ENCODE peak calls at places on chromosomes 4 and X, in ten cellular contexts. One of them, this sample, is unnamed.

GRCh38 chr4:76659103-76659490 is 224.1 kb downstream of the SHROOM3 start:
- DNase-seq in suprapubic skin: no peak
- DNase-seq in PC-3: no peak
- DNase-seq in MM.1S: no peak
- DNase-seq in fibroblast of lung: peak; percentile 80
- DNase-seq in ascending aorta: no peak
- DNase-seq in neural progenitor cell: no peak
- DNase-seq in keratinocyte: no peak
- DNase-seq in ovary: no peak
- DNase-seq in brain microvascular endothelial cell: no peak
- DNase-seq in this sample: no peak

GRCh38 chr4:71553605-71554004 is 214.8 kb downstream of the SLC4A4 start:
- DNase-seq in suprapubic skin: no peak
- DNase-seq in PC-3: peak; percentile 64
- DNase-seq in MM.1S: no peak
- DNase-seq in fibroblast of lung: peak; percentile 41
- DNase-seq in ascending aorta: no peak
- DNase-seq in neural progenitor cell: peak; percentile 13
- DNase-seq in keratinocyte: no peak
- DNase-seq in ovary: no peak
- DNase-seq in brain microvascular endothelial cell: peak; percentile 14
- DNase-seq in this sample: no peak

GRCh38 chr4:155085843-155086530 is 122.4 kb upstream of the NPY2R start:
- DNase-seq in suprapubic skin: no peak
- DNase-seq in PC-3: peak; percentile 66
- DNase-seq in MM.1S: no peak
- DNase-seq in fibroblast of lung: peak; percentile 58
- DNase-seq in ascending aorta: no peak
- DNase-seq in neural progenitor cell: no peak
- DNase-seq in keratinocyte: no peak
- DNase-seq in ovary: no peak
- DNase-seq in brain microvascular endothelial cell: peak; percentile 36
- DNase-seq in this sample: no peak

GRCh38 chr4:82648356-82648755 is 86.6 kb upstream of the TMEM150C start:
- DNase-seq in suprapubic skin: no peak
- DNase-seq in PC-3: peak; percentile 38
- DNase-seq in MM.1S: no peak
- DNase-seq in fibroblast of lung: peak; percentile 49
- DNase-seq in ascending aorta: no peak
- DNase-seq in neural progenitor cell: no peak
- DNase-seq in keratinocyte: no peak
- DNase-seq in ovary: no peak
- DNase-seq in brain microvascular endothelial cell: peak; percentile 22
- DNase-seq in this sample: no peak

GRCh38 chrX:123859409-123859827 is 435 bp upstream of the XIAP start:
- DNase-seq in suprapubic skin: no peak
- DNase-seq in PC-3: peak; percentile 72
- DNase-seq in MM.1S: no peak
- DNase-seq in fibroblast of lung: no peak
- DNase-seq in ascending aorta: peak; percentile 15
- DNase-seq in neural progenitor cell: no peak
- DNase-seq in keratinocyte: no peak
- DNase-seq in ovary: peak; percentile 69
- DNase-seq in brain microvascular endothelial cell: no peak
- DNase-seq in this sample: peak; percentile 76

GRCh38 chr4:38686682-38687081 is 22.7 kb downstream of the KLF3 start:
- DNase-seq in suprapubic skin: no peak
- DNase-seq in PC-3: no peak
- DNase-seq in MM.1S: no peak
- DNase-seq in fibroblast of lung: no peak
- DNase-seq in ascending aorta: no peak
- DNase-seq in neural progenitor cell: no peak
- DNase-seq in keratinocyte: no peak
- DNase-seq in ovary: no peak
- DNase-seq in brain microvascular endothelial cell: no peak
- DNase-seq in this sample: no peak

GRCh38 chr4:80989921-80990544 is 40.5 kb upstream of the BMP3 start:
- DNase-seq in suprapubic skin: no peak
- DNase-seq in PC-3: peak; percentile 80
- DNase-seq in MM.1S: peak; percentile 63
- DNase-seq in fibroblast of lung: peak; percentile 51
- DNase-seq in ascending aorta: no peak
- DNase-seq in neural progenitor cell: peak; percentile 71
- DNase-seq in keratinocyte: peak; percentile 2
- DNase-seq in ovary: no peak
- DNase-seq in brain microvascular endothelial cell: peak; percentile 59
- DNase-seq in this sample: peak; percentile 14

GRCh38 chr4:102519925-102520324 is 18.8 kb downstream of the NFKB1 start:
- DNase-seq in suprapubic skin: no peak
- DNase-seq in PC-3: no peak
- DNase-seq in MM.1S: no peak
- DNase-seq in fibroblast of lung: no peak
- DNase-seq in ascending aorta: no peak
- DNase-seq in neural progenitor cell: no peak
- DNase-seq in keratinocyte: no peak
- DNase-seq in ovary: no peak
- DNase-seq in brain microvascular endothelial cell: no peak
- DNase-seq in this sample: no peak

GRCh38 chrX:96909291-96909690 is 25.6 kb downstream of the RPA4 start:
- DNase-seq in suprapubic skin: no peak
- DNase-seq in PC-3: no peak
- DNase-seq in MM.1S: no peak
- DNase-seq in fibroblast of lung: peak; percentile 68
- DNase-seq in ascending aorta: no peak
- DNase-seq in neural progenitor cell: no peak
- DNase-seq in keratinocyte: no peak
- DNase-seq in ovary: no peak
- DNase-seq in brain microvascular endothelial cell: no peak
- DNase-seq in this sample: no peak

GRCh38 chr4:78634011-78634664 is 82.6 kb downstream of the ANXA3 start:
- DNase-seq in suprapubic skin: peak; percentile 80
- DNase-seq in PC-3: no peak
- DNase-seq in MM.1S: peak; percentile 46
- DNase-seq in fibroblast of lung: peak; percentile 54
- DNase-seq in ascending aorta: peak; percentile 38
- DNase-seq in neural progenitor cell: no peak
- DNase-seq in keratinocyte: no peak
- DNase-seq in ovary: no peak
- DNase-seq in brain microvascular endothelial cell: no peak
- DNase-seq in this sample: no peak

GRCh38 chrX:132025085-132025484 is 2.0 kb downstream of the STK26 start:
- DNase-seq in suprapubic skin: no peak
- DNase-seq in PC-3: peak; percentile 35
- DNase-seq in MM.1S: no peak
- DNase-seq in fibroblast of lung: no peak
- DNase-seq in ascending aorta: no peak
- DNase-seq in neural progenitor cell: peak; percentile 41
- DNase-seq in keratinocyte: no peak
- DNase-seq in ovary: no peak
- DNase-seq in brain microvascular endothelial cell: no peak
- DNase-seq in this sample: no peak

GRCh38 chr4:3268395-3269104 is 19.6 kb downstream of the MSANTD1 start:
- DNase-seq in suprapubic skin: no peak
- DNase-seq in PC-3: no peak
- DNase-seq in MM.1S: no peak
- DNase-seq in fibroblast of lung: no peak
- DNase-seq in ascending aorta: no peak
- DNase-seq in neural progenitor cell: peak; percentile 1
- DNase-seq in keratinocyte: no peak
- DNase-seq in ovary: no peak
- DNase-seq in brain microvascular endothelial cell: no peak
- DNase-seq in this sample: peak; percentile 45

GRCh38 chrX:63686878-63687714 is 97.9 kb downstream of the ARHGEF9 start:
- DNase-seq in suprapubic skin: no peak
- DNase-seq in PC-3: peak; percentile 68
- DNase-seq in MM.1S: peak; percentile 52
- DNase-seq in fibroblast of lung: peak; percentile 32
- DNase-seq in ascending aorta: no peak
- DNase-seq in neural progenitor cell: peak; percentile 51
- DNase-seq in keratinocyte: no peak
- DNase-seq in ovary: no peak
- DNase-seq in brain microvascular endothelial cell: peak; percentile 39
- DNase-seq in this sample: no peak

GRCh38 chr4:151361126-151361525 is 35.7 kb upstream of the SH3D19 start:
- DNase-seq in suprapubic skin: no peak
- DNase-seq in PC-3: no peak
- DNase-seq in MM.1S: no peak
- DNase-seq in fibroblast of lung: no peak
- DNase-seq in ascending aorta: no peak
- DNase-seq in neural progenitor cell: no peak
- DNase-seq in keratinocyte: no peak
- DNase-seq in ovary: no peak
- DNase-seq in brain microvascular endothelial cell: no peak
- DNase-seq in this sample: no peak

DNA sequence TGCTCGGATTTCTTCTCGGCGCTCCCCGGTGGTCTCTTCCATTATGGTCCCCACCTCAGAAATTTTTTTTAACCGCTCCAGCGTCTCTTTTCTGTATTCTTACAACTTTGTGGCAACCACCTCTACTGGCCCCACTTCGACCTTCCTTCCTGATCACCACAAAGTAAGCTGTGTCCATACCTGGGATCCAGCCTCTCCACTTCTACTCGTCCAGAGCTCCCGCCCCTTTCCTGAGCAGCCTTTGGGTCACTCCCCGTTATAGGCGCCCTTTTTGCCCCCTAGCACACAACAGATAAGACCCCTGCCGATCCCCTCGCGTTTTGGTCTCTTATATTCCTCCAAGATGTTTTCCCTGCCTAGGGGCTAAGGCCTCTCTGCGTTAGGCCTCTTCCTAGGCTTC is 553 bp downstream of the PIGG start:
- DNase-seq in suprapubic skin: no peak
- DNase-seq in PC-3: no peak
- DNase-seq in MM.1S: no peak
- DNase-seq in fibroblast of lung: no peak
- DNase-seq in ascending aorta: no peak
- DNase-seq in neural progenitor cell: peak; percentile 15
- DNase-seq in keratinocyte: no peak
- DNase-seq in ovary: no peak
- DNase-seq in brain microvascular endothelial cell: no peak
- DNase-seq in this sample: no peak
- H3K36me3 ChIP-seq in suprapubic skin: peaks cover 24% of the 10 kb centered on the region
- H3K36me3 ChIP-seq in PC-3: peaks cover 23% of the 10 kb centered on the region
- H3K36me3 ChIP-seq in MM.1S: peaks cover 6% of the 10 kb centered on the region
- H3K36me3 ChIP-seq in fibroblast of lung: peaks cover 5% of the 10 kb centered on the region
- H3K36me3 ChIP-seq in ascending aorta: peaks cover 35% of the 10 kb centered on the region
- H3K36me3 ChIP-seq in neural progenitor cell: peaks cover 5% of the 10 kb centered on the region
- H3K36me3 ChIP-seq in keratinocyte: peaks cover 13% of the 10 kb centered on the region
- H3K36me3 ChIP-seq in ovary: no peaks in the 10 kb centered on the region
- H3K36me3 ChIP-seq in brain microvascular endothelial cell: peaks cover 11% of the 10 kb centered on the region
- H3K36me3 ChIP-seq in this sample: peaks cover 15% of the 10 kb centered on the region

DNA sequence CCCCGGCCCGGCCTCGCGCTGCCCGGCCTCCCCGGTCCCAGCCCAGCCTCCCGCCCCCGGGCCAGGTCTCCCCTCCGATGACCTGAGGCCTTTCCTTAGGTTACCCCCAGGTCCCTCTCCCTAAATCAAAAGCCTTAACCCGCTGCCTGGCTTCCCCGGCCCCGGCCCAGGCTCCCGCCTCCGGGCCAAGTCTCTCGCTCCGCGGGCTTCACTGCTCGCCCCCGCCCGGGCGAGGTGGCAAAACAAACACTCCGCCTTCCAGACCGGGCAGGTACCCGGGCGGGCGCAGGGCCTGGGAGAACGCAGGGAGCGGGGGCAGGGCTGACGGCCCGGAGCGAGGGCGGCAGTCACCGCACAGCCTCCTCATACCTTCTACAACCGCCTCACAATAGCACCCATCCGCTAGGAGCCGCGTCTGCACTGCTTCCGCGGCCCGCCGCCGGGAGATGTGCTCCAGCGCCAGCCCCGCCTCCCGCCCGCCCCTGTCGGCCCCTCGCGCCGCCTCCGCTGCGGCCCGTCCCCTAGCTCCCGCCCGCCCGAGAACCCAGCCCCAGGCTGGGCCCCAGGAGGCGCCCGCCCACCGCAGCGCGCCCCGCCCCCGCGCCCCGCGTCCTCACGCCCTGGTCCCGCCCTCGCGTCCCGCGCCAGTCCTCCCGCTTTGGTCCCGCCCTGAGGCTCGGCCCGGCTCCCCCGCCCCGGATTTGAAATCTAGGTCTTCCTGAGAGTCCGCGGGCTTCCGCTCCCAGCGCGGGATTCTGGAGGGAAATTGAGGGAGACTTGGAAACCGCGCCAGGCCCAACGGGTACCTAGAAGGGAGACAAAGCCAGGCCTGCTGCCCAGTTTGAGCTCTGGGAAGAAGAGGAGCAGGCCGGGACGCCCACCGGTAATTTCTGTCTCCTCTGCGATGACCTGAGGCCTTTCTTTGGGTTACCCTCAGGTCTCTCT is at the start of the genes CASP3 and PRIMPOL:
- DNase-seq in suprapubic skin: peak; percentile 98
- DNase-seq in PC-3: peak; percentile 89
- DNase-seq in MM.1S: peak; percentile 94
- DNase-seq in fibroblast of lung: peak; percentile 92
- DNase-seq in ascending aorta: peak; percentile 88
- DNase-seq in neural progenitor cell: peak; percentile 97
- DNase-seq in keratinocyte: peak; percentile 33
- DNase-seq in ovary: peak; percentile 96
- DNase-seq in brain microvascular endothelial cell: peak; percentile 91
- DNase-seq in this sample: peak; percentile 98
- TF ChIP-seq CTCF in suprapubic skin: no peak
- TF ChIP-seq CTCF in PC-3: peak; percentile 7
- TF ChIP-seq CTCF in MM.1S: peak; percentile 22
- TF ChIP-seq CTCF in fibroblast of lung: no peak
- TF ChIP-seq CTCF in ascending aorta: peak; percentile 17
- TF ChIP-seq CTCF in neural progenitor cell: peak; percentile 27
- TF ChIP-seq CTCF in keratinocyte: no peak
- TF ChIP-seq CTCF in ovary: peak; percentile 29
- TF ChIP-seq CTCF in brain microvascular endothelial cell: peak; percentile 35
- TF ChIP-seq CTCF in this sample: peak; percentile 10

GRCh38 chr4:18882468-18882867 is 860.9 kb upstream of the LCORL start:
- DNase-seq in suprapubic skin: no peak
- DNase-seq in PC-3: peak; percentile 77
- DNase-seq in MM.1S: no peak
- DNase-seq in fibroblast of lung: peak; percentile 93
- DNase-seq in ascending aorta: no peak
- DNase-seq in neural progenitor cell: peak; percentile 3
- DNase-seq in keratinocyte: peak; percentile 28
- DNase-seq in ovary: no peak
- DNase-seq in brain microvascular endothelial cell: peak; percentile 68
- DNase-seq in this sample: no peak
- H3K27ac ChIP-seq in suprapubic skin: no peak overlapping the region
- H3K27ac ChIP-seq in PC-3: peak overlapping the region; percentile 71
- H3K27ac ChIP-seq in MM.1S: no peak overlapping the region
- H3K27ac ChIP-seq in fibroblast of lung: peak overlapping the region; percentile 40
- H3K27ac ChIP-seq in ascending aorta: no peak overlapping the region
- H3K27ac ChIP-seq in neural progenitor cell: no peak overlapping the region
- H3K27ac ChIP-seq in keratinocyte: peak overlapping the region; percentile 45
- H3K27ac ChIP-seq in ovary: no peak overlapping the region
- H3K27ac ChIP-seq in brain microvascular endothelial cell: peak overlapping the region; percentile 89
- H3K27ac ChIP-seq in this sample: no peak overlapping the region

DNA sequence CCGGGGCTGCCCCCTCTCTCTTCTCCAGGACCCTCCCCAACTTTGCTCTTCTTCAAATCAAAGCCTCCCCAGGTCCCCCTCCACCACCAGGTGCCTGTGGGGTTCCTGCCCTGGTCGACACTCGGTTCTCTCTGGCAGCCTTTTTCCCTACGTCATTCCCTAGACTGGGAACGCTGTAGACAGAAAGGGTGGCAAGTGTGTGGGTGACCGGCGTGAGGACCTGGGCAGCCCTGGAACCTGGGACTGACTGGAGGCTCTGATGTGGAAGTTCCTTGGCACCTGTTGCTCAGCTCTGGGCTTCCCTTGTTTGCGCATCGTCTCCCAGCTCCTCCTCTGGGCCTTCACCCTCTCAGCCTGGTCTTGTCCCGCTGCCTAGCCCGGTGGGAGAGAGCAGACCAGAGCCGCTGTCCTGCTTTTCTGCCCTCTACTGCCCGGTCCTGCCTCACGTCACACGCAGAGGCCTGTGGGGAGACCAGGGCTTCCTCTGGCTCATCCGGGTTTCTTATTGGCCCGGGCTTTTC is 1.3 kb downstream of the TACC3 start:
- DNase-seq in suprapubic skin: peak; percentile 63
- DNase-seq in PC-3: no peak
- DNase-seq in MM.1S: no peak
- DNase-seq in fibroblast of lung: no peak
- DNase-seq in ascending aorta: no peak
- DNase-seq in neural progenitor cell: no peak
- DNase-seq in keratinocyte: no peak
- DNase-seq in ovary: no peak
- DNase-seq in brain microvascular endothelial cell: no peak
- DNase-seq in this sample: no peak
- H3K36me3 ChIP-seq in suprapubic skin: peaks cover 5% of the 10 kb centered on the region
- H3K36me3 ChIP-seq in PC-3: peaks cover 17% of the 10 kb centered on the region
- H3K36me3 ChIP-seq in MM.1S: peaks cover 13% of the 10 kb centered on the region
- H3K36me3 ChIP-seq in fibroblast of lung: peaks cover 19% of the 10 kb centered on the region
- H3K36me3 ChIP-seq in ascending aorta: peaks cover 15% of the 10 kb centered on the region
- H3K36me3 ChIP-seq in neural progenitor cell: no peaks in the 10 kb centered on the region
- H3K36me3 ChIP-seq in keratinocyte: peaks cover 5% of the 10 kb centered on the region
- H3K36me3 ChIP-seq in ovary: no peaks in the 10 kb centered on the region
- H3K36me3 ChIP-seq in brain microvascular endothelial cell: peaks cover 4% of the 10 kb centered on the region
- H3K36me3 ChIP-seq in this sample: no peaks in the 10 kb centered on the region